ENCODE peak calls at places on chromosome 17, in seven cellular contexts. I, H, S, C, B, Z and W are unnamed samples.
A peak's percentile ranks its signal among the peaks of the same experiment; 100 is the strongest.

GRCh38 chr17:29734640-29735039 is 111.9 kb upstream of the CORO6 start:
- DNase-seq in I (no peak), H (no peak), S (no peak), C (no peak), B (no peak), Z (no peak), W (no peak)

GRCh38 chr17:1916963-1917715 is 87.3 kb downstream of the RPA1 start:
- DNase-seq in I (no peak), H (no peak), S (no peak), C (no peak), B (no peak), Z (no peak), W (no peak)

GRCh38 chr17:79097226-79098055 is 22.8 kb downstream of the ENGASE start:
- DNase-seq in I (no peak), H (no peak), S (no peak), C (no peak), B (peak; percentile 70), Z (no peak), W (no peak)

GRCh38 chr17:82228278-82228841 is 482 bp upstream of the SLC16A3 start:
- DNase-seq in I (no peak), H (no peak), S (peak; percentile 72), C (peak; percentile 80), B (no peak), Z (peak; percentile 78), W (peak; percentile 80)

GRCh38 chr17:17641621-17642409 is 39.4 kb upstream of the RAI1 start:
- DNase-seq in I (peak; percentile 53), H (peak; percentile 85), S (peak; percentile 83), C (peak; percentile 82), B (peak; percentile 74), Z (peak; percentile 81), W (peak; percentile 87)

GRCh38 chr17:13725286-13725990 is 123.7 kb upstream of the HS3ST3A1 start:
- DNase-seq in I (no peak), H (peak; percentile 47), S (no peak), C (no peak), B (no peak), Z (no peak), W (no peak)

GRCh38 chr17:40564195-40564882 is 933 bp downstream of the CCR7 start:
- DNase-seq in I (no peak), H (no peak), S (peak; percentile 22), C (no peak), B (no peak), Z (no peak), W (no peak)

GRCh38 chr17:55825213-55825612 is 74.4 kb downstream of the PCTP start:
- DNase-seq in I (no peak), H (peak; percentile 10), S (no peak), C (no peak), B (no peak), Z (no peak), W (no peak)

GRCh38 chr17:29838961-29839360 is 91.1 kb downstream of the SSH2 start:
- DNase-seq in I (no peak), H (peak; percentile 16), S (no peak), C (no peak), B (peak; percentile 62), Z (peak; percentile 40), W (no peak)

GRCh38 chr17:82491533-82491932 is 28.0 kb upstream of the FOXK2 start:
- DNase-seq in I (no peak), H (no peak), S (no peak), C (no peak), B (peak; percentile 22), Z (no peak), W (no peak)

GRCh38 chr17:2393184-2393953 is 7.5 kb downstream of the MNT start:
- DNase-seq in I (peak; percentile 84), H (peak; percentile 94), S (peak; percentile 95), C (peak; percentile 94), B (peak; percentile 94), Z (peak; percentile 94), W (peak; percentile 96)

GRCh38 chr17:61164517-61164916 is 235.1 kb upstream of the TBX2 start:
- DNase-seq in I (no peak), H (no peak), S (no peak), C (no peak), B (no peak), Z (no peak), W (no peak)

GRCh38 chr17:28318759-28319660 is at the start of gene TMEM97:
- DNase-seq in I (peak; percentile 90), H (peak; percentile 98), S (peak; percentile 98), C (peak; percentile 96), B (peak; percentile 96), Z (peak; percentile 97), W (peak; percentile 98)

GRCh38 chr17:28315846-28316705 is 2.9 kb upstream of the TMEM97 start:
- DNase-seq in I (no peak), H (no peak), S (no peak), C (no peak), B (no peak), Z (no peak), W (no peak)

GRCh38 chr17:28317965-28318758 is 838 bp upstream of the TMEM97 start:
- DNase-seq in I (no peak), H (no peak), S (no peak), C (no peak), B (peak; percentile 71), Z (no peak), W (no peak)

GRCh38 chr17:28320215-28321061 is 1.4 kb downstream of the TMEM97 start:
- DNase-seq in I (no peak), H (no peak), S (no peak), C (no peak), B (no peak), Z (no peak), W (no peak)

GRCh38 chr17:28317099-28317964 is 1.7 kb upstream of the TMEM97 start:
- DNase-seq in I (no peak), H (no peak), S (no peak), C (no peak), B (peak; percentile 27), Z (no peak), W (no peak)
- H3K4me3 ChIP-seq in I (no peak overlapping the region), H (no peak overlapping the region), S (no peak overlapping the region), C (no peak overlapping the region), B (no peak overlapping the region), Z (no peak overlapping the region), W (no peak overlapping the region)

GRCh38 chr17:8210761-8211458 is 535 bp upstream of the AURKB start:
- DNase-seq in I (no peak), H (no peak), S (no peak), C (no peak), B (no peak), Z (no peak), W (no peak)
- TF ChIP-seq EP300 in I (no peak), H (no peak), S (no peak), C (no peak), B (no peak), Z (no peak), W (no peak)

GRCh38 chr17:74335529-74336062 is 9.6 kb downstream of the KIF19 start:
- DNase-seq in I (no peak), H (no peak), S (no peak), C (no peak), B (no peak), Z (no peak), W (no peak)

GRCh38 chr17:74339537-74340195 is 13.6 kb downstream of the KIF19 start:
- DNase-seq in I (no peak), H (no peak), S (no peak), C (no peak), B (no peak), Z (no peak), W (no peak)

GRCh38 chr17:74337834-74338500 is 11.9 kb downstream of the KIF19 start:
- DNase-seq in I (no peak), H (no peak), S (no peak), C (no peak), B (peak; percentile 36), Z (no peak), W (no peak)

GRCh38 chr17:74334393-74335039 is 8.5 kb downstream of the KIF19 start:
- DNase-seq in I (no peak), H (no peak), S (no peak), C (no peak), B (no peak), Z (no peak), W (no peak)

DNA sequence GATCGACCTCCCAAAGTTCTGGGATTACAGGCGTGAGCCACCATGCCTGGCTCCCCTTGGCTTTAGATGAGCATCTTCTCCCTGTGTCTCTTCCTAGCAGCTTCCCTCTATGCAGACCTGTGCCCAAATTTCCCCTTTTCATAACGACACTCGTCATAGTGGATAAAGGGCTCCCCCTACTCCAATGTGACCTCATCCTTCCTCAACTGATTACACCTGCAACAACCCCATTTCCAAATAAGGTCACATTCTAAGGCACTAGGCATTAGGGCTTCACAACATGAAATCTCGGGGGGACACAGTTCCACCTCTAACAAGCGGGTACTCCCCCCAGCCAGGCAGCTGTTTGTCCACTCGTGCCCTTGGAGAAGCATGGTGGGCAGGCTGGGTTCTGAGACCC is 10.3 kb downstream of the KIF19 start:
- DNase-seq in I (no peak), H (no peak), S (no peak), C (no peak), B (no peak), Z (no peak), W (no peak)
- H3K4me3 ChIP-seq in I (no peak overlapping the region), H (no peak overlapping the region), S (no peak overlapping the region), C (no peak overlapping the region), B (no peak overlapping the region), Z (no peak overlapping the region), W (no peak overlapping the region)

GRCh38 chr17:48587276-48588073 is 2.6 kb downstream of the HOXB3 start:
- DNase-seq in I (no peak), H (peak; percentile 39), S (no peak), C (no peak), B (no peak), Z (no peak), W (no peak)
- TF ChIP-seq EP300 in I (no peak), H (no peak), S (no peak), C (no peak), B (no peak), Z (no peak), W (no peak)